ENCODE peak calls at places on chromosomes 12 and 14, in nine cellular contexts. J, V, F, U, N, D, I, C and L are unnamed samples.

GRCh38 chr12:14743061-14743460 is 46.7 kb upstream of the GUCY2C start:
- DNase-seq in C (no peak), I (no peak), F (no peak), N (no peak), U (no peak), J (no peak), D (no peak), V (no peak), L (no peak)

GRCh38 chr12:120236124-120236398 is 29.5 kb downstream of the PXN start:
- DNase-seq in F (no peak), V (no peak), C (no peak), U (no peak), D (no peak), J (no peak), N (no peak), I (no peak), L (no peak)

GRCh38 chr14:76201162-76201561 is 49.4 kb downstream of the GPATCH2L start:
- DNase-seq in I (no peak), F (peak), J (no peak), C (no peak), U (no peak), V (no peak), D (no peak), N (peak), L (no peak)

GRCh38 chr14:106879241-106879640 is 1352.9 kb downstream of the TMEM121 start:
- DNase-seq in D (no peak), I (no peak), C (no peak), N (no peak), V (no peak), J (no peak), U (peak), F (no peak), L (peak)

GRCh38 chr12:42091769-42092168 is 52.9 kb downstream of the GXYLT1 start:
- DNase-seq in C (no peak), I (no peak), J (no peak), V (no peak), D (no peak), U (no peak), F (no peak), N (peak), L (no peak)

GRCh38 chr12:112116232-112117060 is 7.9 kb upstream of the NAA25 start:
- DNase-seq in U (no peak), C (peak), D (peak), J (peak), I (peak), N (peak), V (no peak), F (peak), L (no peak)

GRCh38 chr14:75604979-75605825 is 26.8 kb downstream of the FLVCR2 start:
- DNase-seq in U (no peak), V (no peak), D (no peak), I (peak), N (peak), F (peak), J (no peak), C (peak), L (no peak)

GRCh38 chr12:123815968-123816367 is 53.9 kb downstream of the DNAH10 start:
- DNase-seq in F (no peak), D (peak), N (no peak), I (no peak), U (no peak), J (no peak), C (no peak), V (no peak), L (no peak)

GRCh38 chr12:64931981-64932380 is 107.5 kb downstream of the TBC1D30 start:
- DNase-seq in I (no peak), C (no peak), F (no peak), U (no peak), V (no peak), J (no peak), N (no peak), D (no peak), L (no peak)

GRCh38 chr14:41607119-41607785 is 576 bp downstream of the LRFN5 start:
- DNase-seq in V (peak), N (peak), U (no peak), F (peak), C (peak), I (no peak), D (no peak), J (no peak), L (no peak)

GRCh38 chr12:107296681-107297086 is 203.3 kb upstream of the CRY1 start:
- DNase-seq in I (no peak), F (peak), J (no peak), U (no peak), C (no peak), V (no peak), N (peak), D (no peak), L (no peak)